ENCODE peak calls at places on chromosomes 2 and 18, in four cellular contexts. One of them, this sample, is unnamed.

GRCh38 chr18:35605686-35606417 is 24.3 kb downstream of the GALNT1 start:
- DNase-seq in CD8-positive, alpha-beta T cell: no peak
- DNase-seq in midbrain: no peak
- DNase-seq in cerebellar cortex: no peak
- DNase-seq in this sample: no peak

GRCh38 chr2:170030040-170030439 is 147.9 kb upstream of the MYO3B start:
- DNase-seq in midbrain: no peak
- DNase-seq in cerebellar cortex: no peak
- DNase-seq in CD8-positive, alpha-beta T cell: no peak
- DNase-seq in this sample: no peak

GRCh38 chr18:65725421-65726050 is 25.3 kb upstream of the CDH7 start:
- DNase-seq in midbrain: no peak
- DNase-seq in cerebellar cortex: peak
- DNase-seq in CD8-positive, alpha-beta T cell: no peak
- DNase-seq in this sample: peak

GRCh38 chr2:158746488-158746887 is 48.6 kb upstream of the DAPL1 start:
- DNase-seq in midbrain: no peak
- DNase-seq in CD8-positive, alpha-beta T cell: no peak
- DNase-seq in cerebellar cortex: no peak
- DNase-seq in this sample: no peak

GRCh38 chr2:195364015-195364965 is 292.7 kb upstream of the SLC39A10 start:
- DNase-seq in CD8-positive, alpha-beta T cell: no peak
- DNase-seq in cerebellar cortex: no peak
- DNase-seq in midbrain: no peak
- DNase-seq in this sample: no peak

GRCh38 chr2:172084734-172085459 is 410 bp upstream of the DLX1 start:
- DNase-seq in cerebellar cortex: peak
- DNase-seq in midbrain: peak
- DNase-seq in CD8-positive, alpha-beta T cell: no peak
- DNase-seq in this sample: peak

GRCh38 chr2:16568998-16569397 is 96.6 kb downstream of the CYRIA start:
- DNase-seq in midbrain: no peak
- DNase-seq in CD8-positive, alpha-beta T cell: no peak
- DNase-seq in cerebellar cortex: no peak
- DNase-seq in this sample: no peak

GRCh38 chr18:67308819-67309218 is 207.7 kb downstream of the DSEL start:
- DNase-seq in CD8-positive, alpha-beta T cell: no peak
- DNase-seq in cerebellar cortex: no peak
- DNase-seq in midbrain: no peak
- DNase-seq in this sample: no peak

GRCh38 chr2:201064797-201065329 is 6.6 kb downstream of the HYCC2 start:
- DNase-seq in cerebellar cortex: no peak
- DNase-seq in CD8-positive, alpha-beta T cell: no peak
- DNase-seq in midbrain: no peak
- DNase-seq in this sample: no peak

GRCh38 chr2:118374974-118375745 is 286.9 kb downstream of the INSIG2 start:
- DNase-seq in cerebellar cortex: no peak
- DNase-seq in midbrain: no peak
- DNase-seq in CD8-positive, alpha-beta T cell: no peak
- DNase-seq in this sample: no peak

GRCh38 chr2:218005486-218005885 is 2.7 kb upstream of the TNS1 start:
- DNase-seq in CD8-positive, alpha-beta T cell: no peak
- DNase-seq in cerebellar cortex: no peak
- DNase-seq in midbrain: no peak
- DNase-seq in this sample: no peak

GRCh38 chr2:11899264-11899818 is 152.9 kb downstream of the LPIN1 start:
- DNase-seq in CD8-positive, alpha-beta T cell: no peak
- DNase-seq in midbrain: no peak
- DNase-seq in cerebellar cortex: no peak
- DNase-seq in this sample: no peak

GRCh38 chr2:120763931-120764330 is 28.3 kb downstream of the GLI2 start:
- DNase-seq in cerebellar cortex: no peak
- DNase-seq in midbrain: no peak
- DNase-seq in CD8-positive, alpha-beta T cell: no peak
- DNase-seq in this sample: no peak

GRCh38 chr2:237202288-237203030 is 116.8 kb downstream of the COPS8 start:
- DNase-seq in cerebellar cortex: no peak
- DNase-seq in CD8-positive, alpha-beta T cell: no peak
- DNase-seq in midbrain: no peak
- DNase-seq in this sample: no peak

GRCh38 chr2:221448086-221448856 is 123.8 kb downstream of the EPHA4 start:
- DNase-seq in cerebellar cortex: no peak
- DNase-seq in midbrain: no peak
- DNase-seq in CD8-positive, alpha-beta T cell: no peak
- DNase-seq in this sample: no peak

GRCh38 chr2:100178085-100178788 is 35.8 kb upstream of the AFF3 start:
- DNase-seq in midbrain: no peak
- DNase-seq in cerebellar cortex: peak
- DNase-seq in CD8-positive, alpha-beta T cell: no peak
- DNase-seq in this sample: no peak